ENCODE peak calls at places on chromosomes 2 and 18, in eight cellular contexts. B is A549, I is sigmoid colon, N is ovary, V is stomach, R is H1, T is HepG2, J is K562. S is an unnamed sample. For H3K9me3, the result is how much of the 10 kb centered on the place peaks cover.

GRCh38 chr2:99153921-99154604 is 679 bp downstream of the TSGA10 start:
- DNase-seq in B (no peak), I (no peak), N (no peak), V (no peak), R (no peak), T (no peak), J (peak), S (no peak)

GRCh38 chr18:8890957-8891464 is 185.7 kb downstream of the MTCL1 start:
- DNase-seq in B (peak), I (no peak), N (no peak), V (no peak), R (no peak), T (peak), J (peak), S (no peak)

GRCh38 chr18:8341481-8342230 is 267.6 kb upstream of the RAB12 start:
- DNase-seq in B (peak), I (no peak), N (no peak), V (peak), R (no peak), T (peak), J (no peak), S (no peak)

GRCh38 chr2:64837925-64838641 is 151.1 kb upstream of the SLC1A4 start:
- DNase-seq in B (no peak), I (peak), N (no peak), V (no peak), R (no peak), T (no peak), J (no peak), S (no peak)

GRCh38 chr2:69242651-69243051 is 144.4 kb downstream of the GFPT1 start:
- DNase-seq in B (no peak), I (no peak), N (no peak), V (no peak), R (no peak), T (no peak), J (no peak), S (no peak)

GRCh38 chr2:160647967-160648685 is 154.5 kb upstream of the RBMS1 start:
- DNase-seq in B (no peak), I (no peak), N (no peak), V (no peak), R (no peak), T (no peak), J (no peak), S (no peak)

GRCh38 chr18:2337552-2338141 is 233.7 kb downstream of the METTL4 start:
- DNase-seq in B (peak), I (no peak), N (no peak), V (peak), R (peak), T (peak), J (peak), S (no peak)

GRCh38 chr2:232588680-232589585 is 38.4 kb downstream of the EIF4E2 start:
- DNase-seq in B (peak), I (peak), N (no peak), V (peak), R (no peak), T (no peak), J (no peak), S (no peak)

GRCh38 chr2:197254776-197255521 is 55.6 kb downstream of the ANKRD44 start:
- DNase-seq in B (no peak), I (no peak), N (no peak), V (no peak), R (no peak), T (no peak), J (no peak), S (peak)

GRCh38 chr2:117523267-117523666 is 291.2 kb upstream of the DDX18 start:
- DNase-seq in B (no peak), I (peak), N (peak), V (peak), R (no peak), T (no peak), J (no peak), S (no peak)

DNA sequence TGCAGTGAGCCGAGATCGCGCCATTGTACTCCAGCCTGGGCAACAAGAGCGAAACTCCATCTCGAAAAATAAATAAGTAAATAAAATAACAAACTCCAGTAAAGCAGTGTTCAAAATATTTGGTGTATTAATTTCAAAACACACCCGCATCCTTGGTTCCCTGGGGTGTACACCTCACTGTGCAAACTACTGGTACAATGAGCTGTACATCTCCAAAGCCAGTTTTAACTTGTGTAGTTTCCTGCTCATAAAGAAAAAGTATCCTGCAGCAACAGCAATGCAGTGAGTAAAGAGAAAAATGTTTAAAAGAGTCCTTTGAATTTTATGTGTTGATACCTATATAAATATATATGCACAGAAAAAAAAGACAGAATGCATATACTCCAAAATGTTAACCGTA is 4.4 kb upstream of the NFE2L2 start:
- DNase-seq in B (no peak), I (no peak), N (no peak), V (no peak), R (no peak), T (no peak), J (no peak), S (no peak)
- H3K9me3 ChIP-seq in B (under half), I (under half), N (under half), V (under half), R (under half), T (under half), J (under half), S (under half)

DNA sequence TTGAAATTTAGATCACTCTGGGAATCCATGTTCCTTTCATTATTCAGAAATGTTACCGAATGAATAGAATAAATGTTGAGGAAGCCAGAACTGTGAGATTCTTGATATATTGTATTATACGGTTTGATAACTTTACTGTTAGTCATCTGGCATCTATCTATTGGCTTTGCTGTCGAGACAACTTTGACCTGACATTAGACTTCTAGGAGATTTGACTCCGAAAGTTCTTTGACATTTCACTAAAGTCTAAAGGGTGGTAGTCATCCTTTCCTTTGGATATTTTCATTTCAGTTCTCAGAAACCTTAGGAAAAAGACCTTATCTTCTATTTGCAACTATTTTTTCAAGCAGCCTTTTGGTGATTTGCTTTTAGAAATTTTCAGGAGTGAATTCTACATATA is 1.9 kb downstream of the BMPR2 start:
- DNase-seq in B (no peak), I (no peak), N (no peak), V (no peak), R (no peak), T (no peak), J (no peak), S (no peak)
- TF ChIP-seq POLR2A in B (no peak), I (no peak), N (no peak), V (no peak), R (no peak), T (no peak), J (no peak), S (no peak)

DNA sequence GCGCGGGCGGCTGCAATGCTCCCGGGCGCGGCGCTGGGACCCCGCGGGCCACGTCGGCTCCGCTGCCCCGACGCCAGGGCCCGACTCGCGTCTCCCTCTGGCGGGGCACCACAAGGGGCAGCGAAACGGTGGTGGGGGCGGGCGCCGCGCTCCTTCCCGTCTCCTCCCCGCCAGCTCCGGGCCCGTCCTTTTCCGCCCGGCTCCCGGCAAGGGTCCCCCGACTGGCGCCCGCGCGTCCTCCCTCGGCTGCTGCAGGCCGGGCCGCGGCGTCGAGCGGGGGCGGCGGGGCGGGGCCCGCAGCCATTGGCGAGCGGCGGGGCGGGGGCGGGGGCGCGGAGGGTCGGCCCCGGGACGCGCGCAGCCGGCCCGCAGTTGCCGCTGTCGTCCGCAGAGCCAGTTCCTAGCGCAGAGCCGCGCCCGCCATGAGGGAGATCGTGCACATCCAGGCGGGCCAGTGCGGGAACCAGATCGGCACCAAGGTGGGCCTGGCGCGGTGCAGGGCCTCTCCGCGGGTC is at the start of gene TUBB6:
- DNase-seq in B (peak), I (peak), N (peak), V (peak), R (peak), T (no peak), J (peak), S (no peak)
- TF ChIP-seq EP300 in B (no peak), I (no peak), N (no peak), V (no peak), R (no peak), T (no peak), J (no peak), S (no peak)

DNA sequence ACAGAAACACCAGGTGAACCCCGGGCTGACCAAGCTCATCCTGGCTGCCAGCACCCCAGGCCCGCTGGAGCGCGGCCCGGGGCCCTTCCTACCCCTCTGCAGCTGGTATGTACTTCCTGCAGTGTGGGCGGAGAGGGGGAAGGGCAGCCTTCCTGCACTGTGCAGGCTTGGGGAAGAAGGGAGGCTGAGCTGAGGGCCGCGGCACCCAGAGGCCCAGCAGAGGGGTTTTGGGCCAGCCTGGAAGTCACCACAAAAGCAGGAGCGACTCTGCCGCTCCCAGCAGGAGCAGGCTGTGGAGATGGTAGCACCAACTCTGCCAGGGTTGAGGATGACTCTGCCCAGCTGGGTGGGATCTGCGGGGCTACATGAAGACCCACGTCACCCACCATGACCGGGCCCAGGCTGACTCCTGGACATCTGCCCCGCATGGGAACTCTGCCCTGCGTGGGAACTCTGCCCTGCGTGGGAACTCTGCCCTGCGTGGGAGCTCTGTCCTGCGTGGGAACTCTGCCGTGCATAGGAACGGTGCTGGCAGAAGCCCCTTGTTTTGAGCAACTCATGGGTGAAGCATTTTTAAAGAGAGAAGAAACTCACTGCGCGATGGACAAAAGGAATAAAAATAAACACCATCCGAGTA is 273.3 kb downstream of the NDUFA10 start:
- DNase-seq in B (no peak), I (no peak), N (no peak), V (no peak), R (no peak), T (no peak), J (no peak), S (no peak)
- H3K9me3 ChIP-seq in B (under half), I (under half), N (under half), V (under half), R (under half), T (under half), J (under half), S (under half)

GRCh38 chr2:202909394-202910192 is 1.9 kb downstream of the WDR12 start:
- DNase-seq in B (no peak), I (no peak), N (no peak), V (no peak), R (no peak), T (no peak), J (no peak), S (no peak)

GRCh38 chr2:202908186-202908585 is 3.3 kb downstream of the WDR12 start:
- DNase-seq in B (no peak), I (no peak), N (no peak), V (no peak), R (no peak), T (no peak), J (no peak), S (no peak)

GRCh38 chr2:202910687-202911086 is 786 bp downstream of the WDR12 start:
- DNase-seq in B (no peak), I (no peak), N (no peak), V (no peak), R (no peak), T (no peak), J (no peak), S (no peak)

GRCh38 chr2:202911203-202911512 is 315 bp downstream of the WDR12 start:
- DNase-seq in B (no peak), I (no peak), N (no peak), V (no peak), R (no peak), T (no peak), J (no peak), S (no peak)

DNA sequence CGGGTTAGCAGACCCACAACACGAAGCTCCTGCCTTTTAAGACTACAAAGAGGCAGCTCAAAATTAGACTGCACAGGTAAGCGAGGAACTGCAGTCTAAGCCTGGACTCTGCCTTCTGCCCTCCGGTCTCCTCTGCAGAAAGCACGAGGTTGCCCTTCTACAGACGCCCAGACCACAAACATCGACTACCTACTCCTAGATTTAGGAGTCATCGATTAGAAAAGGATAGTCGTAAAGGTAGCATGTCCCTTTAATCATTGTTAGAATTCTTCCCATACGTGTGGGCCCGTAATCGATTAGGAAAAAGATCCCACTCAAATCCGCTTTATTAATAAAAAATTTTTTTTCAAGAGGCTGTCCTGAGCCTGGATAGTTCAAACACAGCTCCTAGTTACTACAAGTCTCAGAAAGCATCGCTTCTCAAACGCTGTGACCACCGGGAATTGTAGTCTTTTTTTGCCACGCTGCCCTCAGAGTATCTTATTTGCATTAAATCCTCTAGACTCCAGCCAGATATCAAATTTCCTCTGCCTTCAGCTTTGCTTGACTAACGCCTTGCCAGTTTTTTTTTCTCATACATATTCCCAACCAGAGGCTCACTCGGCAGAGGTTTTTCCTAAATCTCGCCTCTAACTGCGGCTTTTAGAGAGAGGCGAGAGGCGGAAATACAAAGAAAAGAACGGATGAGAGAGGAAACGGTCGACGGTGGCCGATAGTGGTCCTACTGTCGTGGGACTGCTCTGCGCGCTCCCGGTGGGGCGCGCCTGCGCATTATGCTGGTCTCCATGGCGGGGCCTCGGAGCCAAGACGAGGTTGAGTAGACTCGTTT is at the start of the genes CARF and WDR12:
- DNase-seq in B (peak), I (peak), N (peak), V (peak), R (peak), T (peak), J (peak), S (peak)
- TF ChIP-seq POLR2A in B (peak), I (peak), N (peak), V (no peak), R (peak), T (peak), J (peak), S (peak)

GRCh38 chr18:62939433-62939832 is 224.1 kb downstream of the PHLPP1 start:
- DNase-seq in B (no peak), I (no peak), N (no peak), V (no peak), R (no peak), T (no peak), J (no peak), S (no peak)
- TF ChIP-seq EP300 in B (no peak), I (no peak), N (no peak), V (no peak), R (no peak), T (no peak), J (no peak), S (no peak)

GRCh38 chr18:71027531-71027930 is 738.7 kb downstream of the SOCS6 start:
- DNase-seq in B (no peak), I (no peak), N (no peak), V (no peak), R (no peak), T (no peak), J (no peak), S (no peak)
- H3K9me3 ChIP-seq in B (under half), I (under half), N (under half), V (under half), R (half or more), T (under half), J (under half), S (under half)

S was measured in esophagus muscularis mucosa.